ENCODE peak calls at places on chromosomes 16 and 17, in ten cellular contexts. T, O, K, Q, W, S, R, E, D and U are unnamed samples.

GRCh38 chr16:64830653-64831052 is 291.2 kb downstream of the CDH11 start:
- DNase-seq in T (no peak), O (no peak), K (no peak), Q (no peak), W (peak), S (peak), R (no peak), E (no peak), D (no peak), U (no peak)

GRCh38 chr17:46182961-46183360 is 10.3 kb downstream of the KANSL1 start:
- DNase-seq in T (no peak), O (no peak), K (no peak), Q (no peak), W (no peak), S (no peak), R (no peak), E (no peak), D (no peak), U (no peak)

GRCh38 chr17:17943281-17943984 is 28.8 kb downstream of the TOM1L2 start:
- DNase-seq in T (no peak), O (no peak), K (no peak), Q (no peak), W (no peak), S (no peak), R (no peak), E (no peak), D (no peak), U (no peak)

GRCh38 chr16:19540241-19540970 is 15.1 kb upstream of the VPS35L start:
- DNase-seq in T (no peak), O (no peak), K (no peak), Q (no peak), W (no peak), S (no peak), R (no peak), E (no peak), D (no peak), U (no peak)

GRCh38 chr16:2482181-2483107 is 7.5 kb downstream of the TBC1D24 start:
- DNase-seq in T (no peak), O (no peak), K (no peak), Q (no peak), W (peak), S (peak), R (no peak), E (no peak), D (no peak), U (no peak)

GRCh38 chr16:59210955-59211541 is 476.9 kb upstream of the GOT2 start:
- DNase-seq in T (no peak), O (no peak), K (no peak), Q (no peak), W (peak), S (peak), R (no peak), E (no peak), D (no peak), U (no peak)

GRCh38 chr16:49658491-49658890 is 197.4 kb downstream of the ZNF423 start:
- DNase-seq in T (no peak), O (no peak), K (no peak), Q (no peak), W (no peak), S (no peak), R (no peak), E (no peak), D (no peak), U (no peak)

GRCh38 chr17:77233635-77234334 is 93.0 kb downstream of the SEC14L1 start:
- DNase-seq in T (no peak), O (no peak), K (no peak), Q (peak), W (peak), S (peak), R (no peak), E (peak), D (no peak), U (no peak)

GRCh38 chr16:2195316-2196161 is 866 bp downstream of the CASKIN1 start:
- DNase-seq in T (no peak), O (no peak), K (no peak), Q (no peak), W (no peak), S (no peak), R (no peak), E (no peak), D (no peak), U (no peak)

GRCh38 chr17:8857919-8858318 is 9.6 kb downstream of the PIK3R6 start:
- DNase-seq in T (no peak), O (no peak), K (no peak), Q (no peak), W (peak), S (peak), R (no peak), E (peak), D (no peak), U (no peak)

GRCh38 chr16:47565454-47565853 is 104.3 kb downstream of the PHKB start:
- DNase-seq in T (no peak), O (no peak), K (no peak), Q (no peak), W (peak), S (peak), R (peak), E (peak), D (no peak), U (no peak)

GRCh38 chr16:28090646-28091377 is 27.3 kb upstream of the GSG1L start:
- DNase-seq in T (no peak), O (no peak), K (no peak), Q (no peak), W (peak), S (peak), R (no peak), E (peak), D (no peak), U (no peak)

GRCh38 chr16:89292443-89293078 is 75.1 kb downstream of the ZNF778 start:
- DNase-seq in T (no peak), O (no peak), K (no peak), Q (no peak), W (no peak), S (no peak), R (no peak), E (no peak), D (no peak), U (no peak)

GRCh38 chr16:1432388-1433262 is 1.7 kb downstream of the PERCC1 start:
- DNase-seq in T (no peak), O (no peak), K (no peak), Q (no peak), W (no peak), S (no peak), R (no peak), E (no peak), D (no peak), U (no peak)

GRCh38 chr16:29729116-29729521 is 16.7 kb downstream of the C16orf54 start:
- DNase-seq in T (no peak), O (no peak), K (no peak), Q (no peak), W (peak), S (peak), R (no peak), E (peak), D (peak), U (peak)

GRCh38 chr16:286491-287297 is 3.7 kb downstream of the PDIA2 start:
- DNase-seq in T (no peak), O (no peak), K (no peak), Q (no peak), W (no peak), S (no peak), R (no peak), E (no peak), D (no peak), U (no peak)

GRCh38 chr17:68777243-68777855 is 176.2 kb upstream of the FAM20A start:
- DNase-seq in T (no peak), O (peak), K (no peak), Q (peak), W (peak), S (peak), R (peak), E (peak), D (peak), U (peak)

GRCh38 chr17:50754521-50754920 is 12.8 kb downstream of the ANKRD40CL start:
- DNase-seq in T (no peak), O (no peak), K (no peak), Q (no peak), W (no peak), S (no peak), R (no peak), E (no peak), D (no peak), U (no peak)

GRCh38 chr16:31224092-31224955 is 7.4 kb upstream of the PYDC1 start:
- DNase-seq in T (no peak), O (no peak), K (no peak), Q (no peak), W (no peak), S (no peak), R (no peak), E (no peak), D (no peak), U (no peak)

GRCh38 chr17:21289902-21290571 is 5.5 kb downstream of the MAP2K3 start:
- DNase-seq in T (no peak), O (no peak), K (no peak), Q (no peak), W (no peak), S (no peak), R (peak), E (no peak), D (no peak), U (no peak)

GRCh38 chr17:81551458-81552243 is 502 bp downstream of the FAAP100 start:
- DNase-seq in T (no peak), O (no peak), K (no peak), Q (no peak), W (no peak), S (no peak), R (peak), E (peak), D (no peak), U (no peak)

GRCh38 chr17:78356163-78356713 is 3.6 kb downstream of the SOCS3 start:
- DNase-seq in T (no peak), O (peak), K (peak), Q (peak), W (peak), S (peak), R (peak), E (peak), D (no peak), U (no peak)

GRCh38 chr16:27640277-27640600 is 90.3 kb downstream of the KATNIP start:
- DNase-seq in T (no peak), O (no peak), K (no peak), Q (no peak), W (no peak), S (no peak), R (no peak), E (peak), D (no peak), U (no peak)

GRCh38 chr16:80991792-80992430 is 14.8 kb downstream of the CMC2 start:
- DNase-seq in T (no peak), O (no peak), K (no peak), Q (no peak), W (no peak), S (no peak), R (no peak), E (no peak), D (no peak), U (no peak)

GRCh38 chr16:11128211-11129123 is 127.5 kb downstream of the SOCS1 start:
- DNase-seq in T (no peak), O (no peak), K (no peak), Q (no peak), W (peak), S (peak), R (peak), E (no peak), D (no peak), U (no peak)

GRCh38 chr16:74611721-74612120 is 4.8 kb upstream of the GLG1 start:
- DNase-seq in T (no peak), O (no peak), K (no peak), Q (no peak), W (peak), S (peak), R (no peak), E (no peak), D (no peak), U (no peak)

GRCh38 chr16:66961065-66961744 is at the start of gene CES3:
- DNase-seq in T (peak), O (peak), K (peak), Q (peak), W (peak), S (peak), R (peak), E (peak), D (peak), U (peak)

GRCh38 chr17:50508573-50509460 is 578 bp downstream of the MYCBPAP start:
- DNase-seq in T (no peak), O (no peak), K (no peak), Q (no peak), W (no peak), S (no peak), R (no peak), E (no peak), D (no peak), U (no peak)

GRCh38 chr17:16512011-16512410 is 20.0 kb upstream of the LRRC75A start:
- DNase-seq in T (no peak), O (no peak), K (no peak), Q (no peak), W (no peak), S (no peak), R (no peak), E (no peak), D (no peak), U (no peak)